ENCODE peak calls at places on chromosomes 12 and 14, in five cellular contexts. One of them, this sample, is unnamed.

GRCh38 chr14:75068294-75069020 is 984 bp upstream of the ZC2HC1C start:
- DNase-seq in stomach: no peak
- DNase-seq in NCI-H1417: peak
- DNase-seq in activated CD8-positive, alpha-beta memory T cell treated with anti-CD3 and anti-CD28 coated beads for 24 hours: no peak
- DNase-seq in activated T-cell treated with anti-CD3 and anti-CD28 coated beads, Interleukin-2, amount 50 U/mL, for 4 hours: no peak
- DNase-seq in this sample: no peak

GRCh38 chr12:53224268-53224896 is 7.6 kb downstream of the RARG start:
- DNase-seq in activated CD8-positive, alpha-beta memory T cell treated with anti-CD3 and anti-CD28 coated beads for 24 hours: no peak
- DNase-seq in NCI-H1417: peak
- DNase-seq in activated T-cell treated with anti-CD3 and anti-CD28 coated beads, Interleukin-2, amount 50 U/mL, for 4 hours: no peak
- DNase-seq in stomach: no peak
- DNase-seq in this sample: peak

GRCh38 chr14:27995688-27996087 is 770.9 kb upstream of the FOXG1 start:
- DNase-seq in activated T-cell treated with anti-CD3 and anti-CD28 coated beads, Interleukin-2, amount 50 U/mL, for 4 hours: no peak
- DNase-seq in NCI-H1417: peak
- DNase-seq in stomach: no peak
- DNase-seq in activated CD8-positive, alpha-beta memory T cell treated with anti-CD3 and anti-CD28 coated beads for 24 hours: no peak
- DNase-seq in this sample: peak

GRCh38 chr12:4744709-4745108 is 24.5 kb downstream of the GALNT8 start:
- DNase-seq in stomach: no peak
- DNase-seq in NCI-H1417: no peak
- DNase-seq in activated T-cell treated with anti-CD3 and anti-CD28 coated beads, Interleukin-2, amount 50 U/mL, for 4 hours: no peak
- DNase-seq in activated CD8-positive, alpha-beta memory T cell treated with anti-CD3 and anti-CD28 coated beads for 24 hours: no peak
- DNase-seq in this sample: no peak

GRCh38 chr14:87332001-87332400 is 661.0 kb downstream of the GALC start:
- DNase-seq in activated T-cell treated with anti-CD3 and anti-CD28 coated beads, Interleukin-2, amount 50 U/mL, for 4 hours: no peak
- DNase-seq in activated CD8-positive, alpha-beta memory T cell treated with anti-CD3 and anti-CD28 coated beads for 24 hours: no peak
- DNase-seq in stomach: no peak
- DNase-seq in NCI-H1417: no peak
- DNase-seq in this sample: no peak

GRCh38 chr14:68781161-68782021 is 11.5 kb downstream of the ZFP36L1 start:
- DNase-seq in activated T-cell treated with anti-CD3 and anti-CD28 coated beads, Interleukin-2, amount 50 U/mL, for 4 hours: peak
- DNase-seq in activated CD8-positive, alpha-beta memory T cell treated with anti-CD3 and anti-CD28 coated beads for 24 hours: peak
- DNase-seq in stomach: peak
- DNase-seq in NCI-H1417: no peak
- DNase-seq in this sample: no peak

GRCh38 chr12:106135781-106136180 is 3.0 kb downstream of the NUAK1 start:
- DNase-seq in stomach: no peak
- DNase-seq in activated T-cell treated with anti-CD3 and anti-CD28 coated beads, Interleukin-2, amount 50 U/mL, for 4 hours: no peak
- DNase-seq in NCI-H1417: no peak
- DNase-seq in activated CD8-positive, alpha-beta memory T cell treated with anti-CD3 and anti-CD28 coated beads for 24 hours: no peak
- DNase-seq in this sample: no peak

GRCh38 chr14:105897725-105898113 is 371.3 kb downstream of the TMEM121 start:
- DNase-seq in NCI-H1417: no peak
- DNase-seq in stomach: no peak
- DNase-seq in activated CD8-positive, alpha-beta memory T cell treated with anti-CD3 and anti-CD28 coated beads for 24 hours: no peak
- DNase-seq in activated T-cell treated with anti-CD3 and anti-CD28 coated beads, Interleukin-2, amount 50 U/mL, for 4 hours: no peak
- DNase-seq in this sample: no peak

GRCh38 chr14:85471744-85472143 is 58.2 kb upstream of the FLRT2 start:
- DNase-seq in NCI-H1417: peak
- DNase-seq in stomach: no peak
- DNase-seq in activated CD8-positive, alpha-beta memory T cell treated with anti-CD3 and anti-CD28 coated beads for 24 hours: no peak
- DNase-seq in activated T-cell treated with anti-CD3 and anti-CD28 coated beads, Interleukin-2, amount 50 U/mL, for 4 hours: no peak
- DNase-seq in this sample: peak

GRCh38 chr12:57765003-57765697 is 1.7 kb downstream of the CYP27B1 start:
- DNase-seq in activated CD8-positive, alpha-beta memory T cell treated with anti-CD3 and anti-CD28 coated beads for 24 hours: peak
- DNase-seq in stomach: peak
- DNase-seq in NCI-H1417: peak
- DNase-seq in activated T-cell treated with anti-CD3 and anti-CD28 coated beads, Interleukin-2, amount 50 U/mL, for 4 hours: peak
- DNase-seq in this sample: no peak

GRCh38 chr14:51369814-51370213 is 129.8 kb downstream of the TMX1 start:
- DNase-seq in activated CD8-positive, alpha-beta memory T cell treated with anti-CD3 and anti-CD28 coated beads for 24 hours: no peak
- DNase-seq in NCI-H1417: no peak
- DNase-seq in stomach: no peak
- DNase-seq in activated T-cell treated with anti-CD3 and anti-CD28 coated beads, Interleukin-2, amount 50 U/mL, for 4 hours: no peak
- DNase-seq in this sample: no peak

GRCh38 chr12:6476496-6476895 is 6.0 kb upstream of the VAMP1 start:
- DNase-seq in activated CD8-positive, alpha-beta memory T cell treated with anti-CD3 and anti-CD28 coated beads for 24 hours: no peak
- DNase-seq in NCI-H1417: no peak
- DNase-seq in activated T-cell treated with anti-CD3 and anti-CD28 coated beads, Interleukin-2, amount 50 U/mL, for 4 hours: no peak
- DNase-seq in stomach: no peak
- DNase-seq in this sample: no peak

GRCh38 chr12:68481181-68481941 is 129.3 kb upstream of the RAP1B start:
- DNase-seq in activated CD8-positive, alpha-beta memory T cell treated with anti-CD3 and anti-CD28 coated beads for 24 hours: no peak
- DNase-seq in stomach: no peak
- DNase-seq in NCI-H1417: no peak
- DNase-seq in activated T-cell treated with anti-CD3 and anti-CD28 coated beads, Interleukin-2, amount 50 U/mL, for 4 hours: no peak
- DNase-seq in this sample: no peak

GRCh38 chr12:39743655-39744054 is 124.1 kb upstream of the ABCD2 start:
- DNase-seq in stomach: no peak
- DNase-seq in NCI-H1417: no peak
- DNase-seq in activated CD8-positive, alpha-beta memory T cell treated with anti-CD3 and anti-CD28 coated beads for 24 hours: no peak
- DNase-seq in activated T-cell treated with anti-CD3 and anti-CD28 coated beads, Interleukin-2, amount 50 U/mL, for 4 hours: no peak
- DNase-seq in this sample: no peak

GRCh38 chr14:67410313-67410712 is 1.7 kb downstream of the PLEK2 start:
- DNase-seq in activated T-cell treated with anti-CD3 and anti-CD28 coated beads, Interleukin-2, amount 50 U/mL, for 4 hours: no peak
- DNase-seq in stomach: peak
- DNase-seq in activated CD8-positive, alpha-beta memory T cell treated with anti-CD3 and anti-CD28 coated beads for 24 hours: no peak
- DNase-seq in NCI-H1417: no peak
- DNase-seq in this sample: no peak

GRCh38 chr12:89343127-89343526 is 9.2 kb downstream of the DUSP6 start:
- DNase-seq in NCI-H1417: no peak
- DNase-seq in stomach: no peak
- DNase-seq in activated T-cell treated with anti-CD3 and anti-CD28 coated beads, Interleukin-2, amount 50 U/mL, for 4 hours: no peak
- DNase-seq in activated CD8-positive, alpha-beta memory T cell treated with anti-CD3 and anti-CD28 coated beads for 24 hours: no peak
- DNase-seq in this sample: no peak